ENCODE peak calls at places on chromosomes 13 and 19, in five cellular contexts. One of them, this sample, is unnamed.

GRCh38 chr13:97386832-97387486 is 47.0 kb upstream of the RAP2A start:
- DNase-seq in breast epithelium: no peak
- DNase-seq in SK-N-SH: no peak
- DNase-seq in left ventricle myocardium inferior: no peak
- DNase-seq in A549: no peak
- DNase-seq in this sample: no peak

GRCh38 chr13:111857846-111858560 is 208.9 kb upstream of the SOX1 start:
- DNase-seq in A549: no peak
- DNase-seq in breast epithelium: no peak
- DNase-seq in left ventricle myocardium inferior: no peak
- DNase-seq in SK-N-SH: no peak
- DNase-seq in this sample: no peak

GRCh38 chr13:60788156-60788829 is 391.3 kb downstream of the TDRD3 start:
- DNase-seq in SK-N-SH: no peak
- DNase-seq in breast epithelium: no peak
- DNase-seq in left ventricle myocardium inferior: peak; percentile 34
- DNase-seq in A549: no peak
- DNase-seq in this sample: no peak

GRCh38 chr13:30464496-30465351 is 1.0 kb downstream of the HMGB1 start:
- DNase-seq in breast epithelium: peak; percentile 65
- DNase-seq in left ventricle myocardium inferior: peak; percentile 78
- DNase-seq in SK-N-SH: peak; percentile 90
- DNase-seq in A549: peak; percentile 80
- DNase-seq in this sample: peak; percentile 72

GRCh38 chr13:47747901-47748300 is 253.2 kb downstream of the SUCLA2 start:
- DNase-seq in left ventricle myocardium inferior: no peak
- DNase-seq in breast epithelium: no peak
- DNase-seq in SK-N-SH: no peak
- DNase-seq in A549: no peak
- DNase-seq in this sample: no peak

GRCh38 chr19:2867025-2867991 is at the start of gene ZNF556:
- DNase-seq in breast epithelium: no peak
- DNase-seq in A549: peak; percentile 19
- DNase-seq in left ventricle myocardium inferior: no peak
- DNase-seq in SK-N-SH: peak; percentile 99
- DNase-seq in this sample: no peak

GRCh38 chr13:44116562-44117315 is 237.0 kb downstream of the LACC1 start:
- DNase-seq in SK-N-SH: no peak
- DNase-seq in breast epithelium: no peak
- DNase-seq in A549: no peak
- DNase-seq in left ventricle myocardium inferior: peak; percentile 25
- DNase-seq in this sample: no peak

GRCh38 chr19:52200044-52200443 is 10.2 kb downstream of the PPP2R1A start:
- DNase-seq in left ventricle myocardium inferior: peak; percentile 26
- DNase-seq in SK-N-SH: no peak
- DNase-seq in breast epithelium: no peak
- DNase-seq in A549: no peak
- DNase-seq in this sample: no peak

GRCh38 chr13:68254151-68254550 is 1024.0 kb upstream of the PCDH9 start:
- DNase-seq in left ventricle myocardium inferior: no peak
- DNase-seq in breast epithelium: no peak
- DNase-seq in SK-N-SH: no peak
- DNase-seq in A549: no peak
- DNase-seq in this sample: no peak

GRCh38 chr19:30330266-30330665 is 41.9 kb upstream of the ZNF536 start:
- DNase-seq in A549: no peak
- DNase-seq in breast epithelium: no peak
- DNase-seq in left ventricle myocardium inferior: no peak
- DNase-seq in SK-N-SH: no peak
- DNase-seq in this sample: no peak

GRCh38 chr19:55384576-55385235 is 614 bp upstream of the TMEM238 start:
- DNase-seq in left ventricle myocardium inferior: no peak
- DNase-seq in A549: no peak
- DNase-seq in breast epithelium: no peak
- DNase-seq in SK-N-SH: peak; percentile 30
- DNase-seq in this sample: no peak

GRCh38 chr13:76822691-76823267 is 63.4 kb downstream of the KCTD12 start:
- DNase-seq in A549: peak; percentile 10
- DNase-seq in SK-N-SH: no peak
- DNase-seq in breast epithelium: no peak
- DNase-seq in left ventricle myocardium inferior: no peak
- DNase-seq in this sample: no peak

GRCh38 chr19:31066385-31066784 is 282.9 kb downstream of the TSHZ3 start:
- DNase-seq in SK-N-SH: no peak
- DNase-seq in left ventricle myocardium inferior: no peak
- DNase-seq in breast epithelium: no peak
- DNase-seq in A549: peak; percentile 64
- DNase-seq in this sample: no peak

GRCh38 chr13:44410328-44410859 is 36.8 kb downstream of the SERP2 start:
- DNase-seq in SK-N-SH: no peak
- DNase-seq in A549: no peak
- DNase-seq in left ventricle myocardium inferior: no peak
- DNase-seq in breast epithelium: no peak
- DNase-seq in this sample: no peak

GRCh38 chr13:30148171-30148754 is 159.1 kb downstream of the KATNAL1 start:
- DNase-seq in SK-N-SH: no peak
- DNase-seq in left ventricle myocardium inferior: no peak
- DNase-seq in breast epithelium: no peak
- DNase-seq in A549: no peak
- DNase-seq in this sample: peak; percentile 30

GRCh38 chr13:21478881-21479808 is 20.0 kb upstream of the ZDHHC20 start:
- DNase-seq in left ventricle myocardium inferior: no peak
- DNase-seq in A549: peak; percentile 71
- DNase-seq in SK-N-SH: peak; percentile 47
- DNase-seq in breast epithelium: no peak
- DNase-seq in this sample: no peak

GRCh38 chr19:49333426-49334288 is 1.5 kb upstream of the CD37 start:
- DNase-seq in SK-N-SH: no peak
- DNase-seq in left ventricle myocardium inferior: no peak
- DNase-seq in breast epithelium: peak; percentile 34
- DNase-seq in A549: no peak
- DNase-seq in this sample: peak; percentile 59

GRCh38 chr19:19493841-19494546 is 21.4 kb downstream of the TSSK6 start:
- DNase-seq in SK-N-SH: no peak
- DNase-seq in left ventricle myocardium inferior: no peak
- DNase-seq in A549: no peak
- DNase-seq in breast epithelium: no peak
- DNase-seq in this sample: no peak

GRCh38 chr13:52849727-52850395 is 1.4 kb upstream of the PCDH8 start:
- DNase-seq in breast epithelium: no peak
- DNase-seq in A549: no peak
- DNase-seq in left ventricle myocardium inferior: no peak
- DNase-seq in SK-N-SH: no peak
- DNase-seq in this sample: no peak

GRCh38 chr13:51122868-51123267 is 11.8 kb upstream of the C13orf42 start:
- DNase-seq in breast epithelium: no peak
- DNase-seq in A549: no peak
- DNase-seq in SK-N-SH: no peak
- DNase-seq in left ventricle myocardium inferior: no peak
- DNase-seq in this sample: no peak
- H3K4me3 ChIP-seq in breast epithelium: no peak overlapping the region
- H3K4me3 ChIP-seq in A549: no peak overlapping the region
- H3K4me3 ChIP-seq in SK-N-SH: no peak overlapping the region
- H3K4me3 ChIP-seq in left ventricle myocardium inferior: no peak overlapping the region
- H3K4me3 ChIP-seq in this sample: no peak overlapping the region

GRCh38 chr13:93243375-93244063 is 16.9 kb downstream of the GPC6 start:
- DNase-seq in breast epithelium: no peak
- DNase-seq in A549: no peak
- DNase-seq in left ventricle myocardium inferior: no peak
- DNase-seq in SK-N-SH: no peak
- DNase-seq in this sample: no peak

GRCh38 chr13:93244141-93244917 is 17.7 kb downstream of the GPC6 start:
- DNase-seq in A549: no peak
- DNase-seq in left ventricle myocardium inferior: no peak
- DNase-seq in SK-N-SH: no peak
- DNase-seq in breast epithelium: no peak
- DNase-seq in this sample: no peak

GRCh38 chr13:93246069-93246468 is 19.5 kb downstream of the GPC6 start:
- DNase-seq in A549: no peak
- DNase-seq in breast epithelium: no peak
- DNase-seq in left ventricle myocardium inferior: no peak
- DNase-seq in SK-N-SH: no peak
- DNase-seq in this sample: no peak

GRCh38 chr13:93248627-93249047 is 22.0 kb downstream of the GPC6 start:
- DNase-seq in left ventricle myocardium inferior: no peak
- DNase-seq in breast epithelium: no peak
- DNase-seq in SK-N-SH: peak; percentile 56
- DNase-seq in A549: peak; percentile 48
- DNase-seq in this sample: no peak

DNA sequence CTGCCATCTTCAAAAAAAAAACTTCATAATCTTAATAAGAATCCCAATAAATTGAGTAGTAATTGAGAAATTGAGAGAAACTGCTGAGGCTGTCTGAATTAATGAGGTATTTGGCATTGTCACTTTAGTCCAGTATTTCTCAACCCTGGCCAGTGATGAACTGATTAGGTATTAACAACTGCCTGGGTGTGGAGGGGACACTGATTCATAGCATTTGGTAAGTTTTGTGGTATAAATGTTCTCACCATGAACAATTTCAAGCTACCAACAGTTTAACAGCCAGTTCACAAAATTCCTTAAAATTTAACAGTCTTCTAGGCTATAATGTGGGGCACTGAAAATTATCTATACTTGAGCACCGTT is 18.3 kb downstream of the GPC6 start:
- DNase-seq in A549: no peak
- DNase-seq in breast epithelium: no peak
- DNase-seq in SK-N-SH: no peak
- DNase-seq in left ventricle myocardium inferior: no peak
- DNase-seq in this sample: no peak
- H3K27ac ChIP-seq in A549: peak overlapping the region; percentile 61
- H3K27ac ChIP-seq in breast epithelium: no peak overlapping the region
- H3K27ac ChIP-seq in SK-N-SH: peak overlapping the region; percentile 42
- H3K27ac ChIP-seq in left ventricle myocardium inferior: no peak overlapping the region
- H3K27ac ChIP-seq in this sample: no peak overlapping the region

GRCh38 chr13:41017153-41017552 is 2.0 kb downstream of the ELF1 start:
- DNase-seq in A549: peak; percentile 41
- DNase-seq in left ventricle myocardium inferior: no peak
- DNase-seq in breast epithelium: no peak
- DNase-seq in SK-N-SH: no peak
- DNase-seq in this sample: peak; percentile 4
- H3K4me1 ChIP-seq in A549: peaks cover 31% of the 10 kb centered on the region
- H3K4me1 ChIP-seq in left ventricle myocardium inferior: peaks cover 77% of the 10 kb centered on the region
- H3K4me1 ChIP-seq in breast epithelium: no peaks in the 10 kb centered on the region
- H3K4me1 ChIP-seq in SK-N-SH: no peaks in the 10 kb centered on the region
- H3K4me1 ChIP-seq in this sample: peaks cover 27% of the 10 kb centered on the region

GRCh38 chr19:13133241-13133870 is 15.3 kb downstream of the NACC1 start:
- DNase-seq in left ventricle myocardium inferior: no peak
- DNase-seq in breast epithelium: no peak
- DNase-seq in SK-N-SH: no peak
- DNase-seq in A549: no peak
- DNase-seq in this sample: no peak
- H3K4me3 ChIP-seq in left ventricle myocardium inferior: no peak overlapping the region
- H3K4me3 ChIP-seq in breast epithelium: no peak overlapping the region
- H3K4me3 ChIP-seq in SK-N-SH: no peak overlapping the region
- H3K4me3 ChIP-seq in A549: no peak overlapping the region
- H3K4me3 ChIP-seq in this sample: no peak overlapping the region

DNA sequence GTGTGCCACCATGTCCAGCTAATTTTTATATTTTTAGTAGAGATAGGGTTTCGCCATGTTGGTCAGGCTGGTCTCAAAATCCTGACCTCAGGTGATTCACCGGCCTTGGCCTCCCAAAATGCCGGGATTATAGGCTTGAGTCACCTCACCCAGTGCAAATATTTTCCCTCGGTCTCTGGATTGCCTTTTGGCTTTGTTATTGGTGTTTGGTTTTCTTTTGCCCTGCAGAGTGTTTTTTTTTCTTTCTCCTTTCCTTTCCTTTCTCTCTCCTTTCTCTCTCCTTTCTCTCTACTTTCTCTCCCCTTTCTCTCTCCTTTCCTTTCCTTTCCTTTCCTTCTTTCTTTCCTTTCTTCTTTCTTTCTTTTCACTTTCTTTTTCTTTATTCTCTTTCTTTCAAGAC is 33.2 kb downstream of the KDM4B start:
- DNase-seq in breast epithelium: no peak
- DNase-seq in A549: peak; percentile 27
- DNase-seq in SK-N-SH: no peak
- DNase-seq in left ventricle myocardium inferior: no peak
- DNase-seq in this sample: no peak
- H3K27ac ChIP-seq in breast epithelium: no peak overlapping the region
- H3K27ac ChIP-seq in A549: no peak overlapping the region
- H3K27ac ChIP-seq in SK-N-SH: peak overlapping the region; percentile 53
- H3K27ac ChIP-seq in left ventricle myocardium inferior: no peak overlapping the region
- H3K27ac ChIP-seq in this sample: no peak overlapping the region

DNA sequence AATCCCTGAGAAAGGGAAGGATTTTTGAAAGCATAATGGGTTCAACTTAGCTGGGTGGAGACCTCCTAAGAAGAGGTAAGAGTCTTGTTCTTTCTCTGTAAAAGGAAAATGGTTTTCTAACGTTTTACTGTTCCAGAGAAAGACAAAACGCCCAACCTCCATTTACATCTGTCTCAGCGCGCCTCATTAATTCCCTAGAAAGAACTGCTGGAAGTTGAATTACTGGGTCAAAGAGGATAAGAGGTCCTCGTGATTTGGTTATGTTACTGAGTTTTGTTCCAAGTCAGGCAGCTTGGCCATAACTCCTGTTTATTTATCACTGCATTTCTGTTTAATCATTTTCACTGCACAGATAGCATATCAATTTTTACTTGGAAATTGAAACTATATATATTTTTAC is 112.9 kb upstream of the PEG3 start:
- DNase-seq in left ventricle myocardium inferior: no peak
- DNase-seq in breast epithelium: no peak
- DNase-seq in A549: no peak
- DNase-seq in SK-N-SH: no peak
- DNase-seq in this sample: no peak
- H3K4me1 ChIP-seq in left ventricle myocardium inferior: no peaks in the 10 kb centered on the region
- H3K4me1 ChIP-seq in breast epithelium: no peaks in the 10 kb centered on the region
- H3K4me1 ChIP-seq in A549: no peaks in the 10 kb centered on the region
- H3K4me1 ChIP-seq in SK-N-SH: no peaks in the 10 kb centered on the region
- H3K4me1 ChIP-seq in this sample: no peaks in the 10 kb centered on the region

This sample was measured in effector memory CD4-positive, alpha-beta T cell.